ENCODE peak calls at places on chromosome 2, in seven cellular contexts. Y, C, L, T, P, I and K are unnamed samples.

GRCh38 chr2:166614027-166614426 is 120.0 kb upstream of the SCN7A start:
- DNase-seq in Y (no peak), C (no peak), L (no peak), T (no peak), P (no peak), I (peak; percentile 8), K (no peak)

GRCh38 chr2:127365211-127365643 is 22.5 kb downstream of the MAP3K2 start:
- DNase-seq in Y (no peak), C (no peak), L (no peak), T (no peak), P (no peak), I (no peak), K (no peak)

GRCh38 chr2:39845460-39846146 is 66.5 kb upstream of the THUMPD2 start:
- DNase-seq in Y (no peak), C (no peak), L (no peak), T (no peak), P (no peak), I (no peak), K (no peak)

GRCh38 chr2:66596229-66596628 is 161.3 kb downstream of the MEIS1 start:
- DNase-seq in Y (no peak), C (no peak), L (no peak), T (no peak), P (peak; percentile 62), I (no peak), K (no peak)

GRCh38 chr2:11056614-11057013 is 98.7 kb upstream of the SLC66A3 start:
- DNase-seq in Y (no peak), C (peak; percentile 48), L (no peak), T (no peak), P (peak; percentile 43), I (peak; percentile 25), K (no peak)

GRCh38 chr2:191053256-191053655 is 39.3 kb upstream of the STAT1 start:
- DNase-seq in Y (no peak), C (no peak), L (no peak), T (no peak), P (no peak), I (no peak), K (no peak)

GRCh38 chr2:56132138-56132537 is 51.7 kb upstream of the CCDC85A start:
- DNase-seq in Y (no peak), C (no peak), L (no peak), T (peak; percentile 37), P (peak; percentile 20), I (peak; percentile 46), K (no peak)

GRCh38 chr2:43333656-43334144 is 107.3 kb upstream of the ZFP36L2 start:
- DNase-seq in Y (no peak), C (no peak), L (no peak), T (peak; percentile 70), P (peak; percentile 37), I (no peak), K (no peak)

GRCh38 chr2:3487432-3487831 is 31.9 kb downstream of the ADI1 start:
- DNase-seq in Y (peak; percentile 54), C (no peak), L (no peak), T (no peak), P (no peak), I (no peak), K (peak; percentile 66)

GRCh38 chr2:113169002-113169530 is 4.7 kb upstream of the PSD4 start:
- DNase-seq in Y (peak; percentile 44), C (no peak), L (no peak), T (no peak), P (no peak), I (no peak), K (no peak)

GRCh38 chr2:2797797-2798196 is 466.7 kb upstream of the MYT1L start:
- DNase-seq in Y (no peak), C (no peak), L (no peak), T (no peak), P (no peak), I (no peak), K (no peak)

GRCh38 chr2:69082430-69082997 is 69.5 kb downstream of the ANTXR1 start:
- DNase-seq in Y (peak; percentile 91), C (peak; percentile 9), L (no peak), T (no peak), P (peak; percentile 40), I (peak; percentile 80), K (peak; percentile 68)

GRCh38 chr2:109375131-109375561 is 238.6 kb downstream of the SEPTIN10 start:
- DNase-seq in Y (peak; percentile 49), C (no peak), L (no peak), T (no peak), P (no peak), I (no peak), K (no peak)

GRCh38 chr2:19538411-19538963 is 180.1 kb upstream of the OSR1 start:
- DNase-seq in Y (peak; percentile 54), C (no peak), L (no peak), T (peak; percentile 48), P (peak; percentile 40), I (no peak), K (no peak)